ENCODE peak calls at places on chromosome 4, in five cellular contexts. D is IMR-90, G is H9, U is H1, F is mesenchymal stem cell. N is an unnamed sample.

GRCh38 chr4:26590639-26591038 is 6.8 kb downstream of the TBC1D19 start:
- DNase-seq in D (peak; percentile 46), U (no peak), G (no peak), F (no peak), N (peak; percentile 82)

GRCh38 chr4:14387647-14388046 is 614.6 kb upstream of the CPEB2 start:
- DNase-seq in D (no peak), F (no peak), G (no peak), U (no peak), N (no peak)

GRCh38 chr4:105092356-105092755 is 54.3 kb upstream of the TET2 start:
- DNase-seq in D (peak; percentile 85), U (no peak), G (no peak), F (no peak), N (no peak)

GRCh38 chr4:27007507-27007906 is 146.9 kb downstream of the STIM2 start:
- DNase-seq in U (no peak), G (no peak), D (peak; percentile 35), F (no peak), N (no peak)

GRCh38 chr4:76850010-76850441 is 47.9 kb downstream of the SOWAHB start:
- DNase-seq in U (no peak), G (no peak), F (peak; percentile 80), D (peak; percentile 96), N (no peak)

GRCh38 chr4:25367004-25367621 is 9.9 kb upstream of the ANAPC4 start:
- DNase-seq in U (no peak), D (peak; percentile 59), F (peak; percentile 58), G (no peak), N (peak; percentile 74)

GRCh38 chr4:148006025-148006424 is 274.1 kb downstream of the ARHGAP10 start:
- DNase-seq in G (no peak), F (no peak), D (no peak), U (no peak), N (no peak)

GRCh38 chr4:17544831-17545234 is 29.9 kb downstream of the CLRN2 start:
- DNase-seq in F (no peak), U (no peak), G (no peak), D (no peak), N (no peak)

GRCh38 chr4:19382993-19383392 is 868.7 kb upstream of the SLIT2 start:
- DNase-seq in G (no peak), F (peak; percentile 17), D (peak; percentile 37), U (no peak), N (peak; percentile 79)

GRCh38 chr4:53598901-53599300 is 7.6 kb upstream of the LNX1 start:
- DNase-seq in D (no peak), G (no peak), F (no peak), U (no peak), N (no peak)

GRCh38 chr4:27096142-27096824 is 235.6 kb downstream of the STIM2 start:
- DNase-seq in F (peak; percentile 8), D (no peak), G (no peak), U (no peak), N (peak; percentile 6)

GRCh38 chr4:163072222-163072621 is 94.5 kb downstream of the NAF1 start:
- DNase-seq in G (no peak), U (no peak), D (no peak), F (no peak), N (no peak)

GRCh38 chr4:168981460-168981859 is 28.6 kb downstream of the CBR4 start:
- DNase-seq in F (no peak), U (no peak), D (peak; percentile 60), G (no peak), N (no peak)

GRCh38 chr4:57679969-57680368 is 569.8 kb upstream of the IGFBP7 start:
- DNase-seq in G (no peak), F (no peak), D (no peak), U (no peak), N (no peak)

GRCh38 chr4:54439831-54440243 is 210.7 kb downstream of the PDGFRA start:
- DNase-seq in D (peak; percentile 41), G (no peak), U (no peak), F (peak; percentile 11), N (peak; percentile 26)

GRCh38 chr4:129899849-129900248 is 803.9 kb downstream of the C4orf33 start:
- DNase-seq in G (no peak), F (no peak), D (no peak), U (no peak), N (no peak)

GRCh38 chr4:40196724-40197281 is at the start of gene RHOH:
- DNase-seq in F (no peak), D (no peak), G (no peak), U (peak; percentile 58), N (no peak)

GRCh38 chr4:47914926-47915237 is 499 bp upstream of the NFXL1 start:
- DNase-seq in D (no peak), F (no peak), G (no peak), U (no peak), N (no peak)

GRCh38 chr4:128600410-128600809 is 209.1 kb upstream of the JADE1 start:
- DNase-seq in D (peak; percentile 25), G (no peak), F (peak; percentile 52), U (peak; percentile 31), N (no peak)

GRCh38 chr4:166363198-166363597 is 490.2 kb downstream of the TLL1 start:
- DNase-seq in D (no peak), F (no peak), G (no peak), U (no peak), N (no peak)

GRCh38 chr4:78762529-78762928 is 13.6 kb upstream of the BMP2K start:
- DNase-seq in D (no peak), G (no peak), U (no peak), F (no peak), N (no peak)

GRCh38 chr4:4555916-4556315 is 14.1 kb upstream of the STX18 start:
- DNase-seq in U (no peak), G (no peak), D (peak; percentile 89), F (peak; percentile 59), N (peak; percentile 25)

GRCh38 chr4:177227636-177228035 is 82.0 kb upstream of the NEIL3 start:
- DNase-seq in F (no peak), U (no peak), G (no peak), D (no peak), N (no peak)

GRCh38 chr4:123750044-123750443 is 353.4 kb downstream of the SPRY1 start:
- DNase-seq in D (no peak), U (no peak), G (peak; percentile 63), F (no peak), N (no peak)

GRCh38 chr4:55469979-55470378 is 74.2 kb downstream of the TMEM165 start:
- DNase-seq in F (no peak), U (no peak), G (no peak), D (no peak), N (no peak)

GRCh38 chr4:10733016-10733415 is 48.4 kb upstream of the CLNK start:
- DNase-seq in U (no peak), D (no peak), G (no peak), F (no peak), N (no peak)

GRCh38 chr4:11455201-11455835 is 26.6 kb upstream of the HS3ST1 start:
- DNase-seq in F (no peak), G (no peak), D (no peak), U (no peak), N (no peak)

GRCh38 chr4:42588909-42589308 is 68.0 kb downstream of the ATP8A1 start:
- DNase-seq in U (no peak), G (no peak), D (no peak), F (no peak), N (no peak)

GRCh38 chr4:138816883-138817282 is 198.7 kb upstream of the NOCT start:
- DNase-seq in G (no peak), F (no peak), U (no peak), D (no peak), N (no peak)

GRCh38 chr4:3529363-3529762 is 2.9 kb downstream of the LRPAP1 start:
- DNase-seq in G (peak; percentile 25), F (peak; percentile 51), D (no peak), U (no peak), N (no peak)

DNA sequence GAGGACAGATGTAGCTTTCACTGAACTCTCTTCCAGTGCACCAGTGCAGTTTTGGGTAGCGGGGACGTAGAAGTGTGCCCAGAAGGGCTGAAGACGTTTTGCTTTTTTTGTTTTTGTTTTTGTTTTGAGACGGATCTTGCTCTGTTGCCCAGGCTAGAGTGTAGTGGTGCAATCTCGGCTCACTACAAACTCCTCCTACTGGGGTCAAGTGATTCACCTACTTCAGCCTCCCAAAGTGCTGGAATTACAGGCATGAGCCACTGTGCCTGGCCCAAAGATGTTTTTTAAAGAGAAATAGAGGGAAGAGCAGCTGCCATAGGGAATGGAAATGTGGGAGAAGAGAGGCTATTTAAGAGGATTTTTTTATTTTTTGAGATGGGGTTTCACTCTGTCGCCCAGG is 74.4 kb upstream of the ACSL1 start:
- DNase-seq in D (no peak), G (no peak), U (no peak), F (no peak), N (peak; percentile 74)
- H4K8ac ChIP-seq in D (no peak overlapping the region), G (no peak overlapping the region), U (no peak overlapping the region), F (no peak overlapping the region), N (no peak overlapping the region)

DNA sequence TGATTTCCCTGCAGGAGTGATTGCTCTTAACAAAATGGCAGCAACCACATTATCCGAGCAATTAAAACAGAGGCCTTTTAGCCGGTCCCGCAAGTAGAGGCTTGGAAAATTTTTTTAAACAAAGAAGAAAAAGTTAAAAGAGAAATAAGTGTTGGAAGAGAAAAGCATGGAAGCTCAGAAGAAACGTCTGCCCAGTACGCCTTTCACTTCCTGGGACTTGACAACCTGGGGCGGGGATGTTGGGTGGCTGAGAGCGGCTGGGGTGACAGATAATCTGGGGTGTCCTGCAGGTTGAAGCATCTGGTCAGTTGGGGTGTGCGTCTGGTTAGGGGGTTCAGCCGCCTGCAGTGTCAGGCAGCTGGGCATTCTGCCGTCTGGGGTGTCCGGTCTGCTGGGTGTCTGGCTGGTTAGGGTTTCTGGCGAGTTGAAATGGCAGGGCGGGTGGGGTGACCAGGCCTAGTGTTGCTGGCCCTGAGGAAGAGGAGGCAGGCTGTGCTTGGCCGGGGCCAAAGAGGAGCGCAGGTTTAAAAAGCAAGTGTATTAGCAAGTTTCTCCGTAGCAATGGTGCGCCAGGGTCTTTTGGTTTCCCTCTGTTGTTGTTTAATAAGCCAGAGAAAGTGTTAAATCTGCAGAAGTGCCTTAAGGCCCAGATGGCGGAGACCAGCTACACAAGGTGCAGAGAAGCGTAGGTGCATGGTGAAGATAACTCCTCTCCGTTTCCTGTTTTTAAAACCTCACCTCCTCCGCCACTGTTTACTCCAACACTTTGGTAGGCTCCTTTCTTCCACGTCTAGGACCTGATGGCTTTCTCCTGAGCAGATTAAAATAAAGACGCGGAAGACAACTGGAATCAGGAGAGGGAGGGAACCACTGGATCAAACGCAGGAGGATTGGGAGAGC is 5.6 kb downstream of the HAND2 start:
- DNase-seq in D (no peak), F (peak; percentile 71), U (no peak), G (peak; percentile 31), N (no peak)
- H3K23ac ChIP-seq in D (no peak overlapping the region), F (peak overlapping the region; percentile 90), U (no peak overlapping the region), G (no peak overlapping the region), N (no peak overlapping the region)

GRCh38 chr4:1539132-1539755 is 133.0 kb upstream of the NKX1-1 start:
- DNase-seq in U (no peak), F (no peak), G (no peak), D (no peak), N (no peak)

GRCh38 chr4:1540601-1541375 is 134.5 kb upstream of the NKX1-1 start:
- DNase-seq in D (no peak), U (no peak), F (no peak), G (no peak), N (no peak)

GRCh38 chr4:1541449-1542225 is 135.4 kb upstream of the NKX1-1 start:
- DNase-seq in U (no peak), G (no peak), F (no peak), D (no peak), N (no peak)

GRCh38 chr4:1538096-1538410 is 131.8 kb upstream of the NKX1-1 start:
- DNase-seq in D (no peak), G (no peak), U (no peak), F (no peak), N (no peak)

GRCh38 chr4:1539859-1540600 is 133.8 kb upstream of the NKX1-1 start:
- DNase-seq in G (no peak), D (no peak), F (no peak), U (no peak), N (no peak)
- H2BK120ac ChIP-seq in G (no peak overlapping the region), D (no peak overlapping the region), F (no peak overlapping the region), U (no peak overlapping the region), N (no peak overlapping the region)

GRCh38 chr4:70902577-70903281 is 560 bp downstream of the MOB1B start:
- DNase-seq in D (peak; percentile 21), U (no peak), F (peak; percentile 60), G (no peak), N (no peak)
- H4K8ac ChIP-seq in D (peak overlapping the region; percentile 4), U (peak overlapping the region; percentile 96), F (peak overlapping the region; percentile 66), G (no peak overlapping the region), N (peak overlapping the region; percentile 78)

N was measured in trophoblast cell.